ENCODE peak calls at places on chromosomes 12 and 14, in four cellular contexts. Q is sigmoid colon, S is GM23248, C is IMR-90. N is an unnamed sample.
A peak's percentile ranks its signal among the peaks of the same experiment; 100 is the strongest.

GRCh38 chr14:76676539-76676938 is 84.7 kb upstream of the VASH1 start:
- DNase-seq in S (no peak), Q (no peak), C (no peak), N (no peak)

GRCh38 chr14:104110491-104111209 is 25.1 kb downstream of the ASPG start:
- DNase-seq in Q (no peak), C (no peak), S (no peak), N (peak; percentile 22)

GRCh38 chr12:122023339-122024131 is 1.9 kb downstream of the BCL7A start:
- DNase-seq in C (peak; percentile 70), Q (peak; percentile 87), S (peak; percentile 87), N (peak; percentile 73)

GRCh38 chr12:107159384-107159900 is 66.1 kb upstream of the CRY1 start:
- DNase-seq in S (no peak), Q (no peak), C (no peak), N (no peak)

GRCh38 chr14:51653096-51653814 is 1.5 kb downstream of the FRMD6 start:
- DNase-seq in S (peak; percentile 78), C (peak; percentile 60), Q (no peak), N (no peak)

GRCh38 chr14:64663174-64663573 is 41.0 kb upstream of the PLEKHG3 start:
- DNase-seq in S (no peak), Q (no peak), C (peak; percentile 30), N (no peak)

GRCh38 chr14:91398707-91399106 is 18.9 kb downstream of the CCDC88C start:
- DNase-seq in S (no peak), C (no peak), Q (no peak), N (peak; percentile 66)

GRCh38 chr12:70559390-70559789 is 77.8 kb downstream of the PTPRB start:
- DNase-seq in C (no peak), Q (no peak), S (no peak), N (no peak)

GRCh38 chr12:12612403-12612802 is 727 bp downstream of the CREBL2 start:
- DNase-seq in C (peak; percentile 80), S (peak; percentile 73), Q (no peak), N (no peak)

GRCh38 chr14:89869606-89870005 is 84.9 kb downstream of the EFCAB11 start:
- DNase-seq in S (no peak), Q (no peak), C (no peak), N (no peak)

GRCh38 chr12:51269174-51270066 is 795 bp downstream of the SMAGP start:
- DNase-seq in Q (no peak), S (peak; percentile 63), C (no peak), N (peak; percentile 68)

GRCh38 chr12:74899031-74899829 is 310.4 kb downstream of the KCNC2 start:
- DNase-seq in C (no peak), S (peak; percentile 2), Q (no peak), N (no peak)

GRCh38 chr14:71143391-71144290 is 236.4 kb downstream of the PCNX1 start:
- DNase-seq in S (peak; percentile 77), Q (no peak), C (peak; percentile 80), N (no peak)

GRCh38 chr12:19744760-19745218 is 305.5 kb downstream of the AEBP2 start:
- DNase-seq in Q (no peak), C (peak; percentile 84), S (no peak), N (no peak)

GRCh38 chr12:15446798-15447197 is 124.5 kb downstream of the PTPRO start:
- DNase-seq in S (no peak), C (no peak), Q (no peak), N (no peak)

GRCh38 chr12:127162307-127162706 is 1104.7 kb upstream of the TMEM132C start:
- DNase-seq in Q (no peak), S (no peak), C (no peak), N (no peak)

GRCh38 chr12:3230758-3231375 is 153.7 kb downstream of the TSPAN9 start:
- DNase-seq in Q (no peak), S (no peak), C (no peak), N (no peak)

GRCh38 chr12:8035440-8036010 is 3.0 kb downstream of the FOXJ2 start:
- DNase-seq in Q (no peak), C (peak; percentile 57), S (peak; percentile 37), N (no peak)

GRCh38 chr12:1793426-1794210 is 26.7 kb upstream of the LRTM2 start:
- DNase-seq in C (no peak), S (no peak), Q (no peak), N (no peak)

DNA sequence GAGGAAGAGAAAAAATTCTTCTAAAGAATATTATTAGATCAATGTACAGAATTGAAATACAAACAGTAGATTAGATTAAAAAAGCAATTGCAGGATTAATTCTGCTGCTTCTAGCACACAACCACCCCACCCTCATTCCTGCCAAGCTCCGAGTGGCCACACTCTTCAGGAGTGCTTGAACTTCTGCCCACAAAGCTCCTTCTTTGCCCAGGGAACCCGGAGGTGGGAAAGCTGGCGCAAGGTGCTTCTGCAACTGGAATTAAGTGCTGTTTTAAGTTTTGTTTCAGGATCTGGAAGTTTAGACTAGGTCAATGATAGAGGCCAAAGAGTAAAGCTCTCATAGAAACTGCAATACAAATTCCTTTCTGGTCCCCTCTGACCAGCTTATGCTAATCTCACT is 94.1 kb upstream of the BMP4 start:
- DNase-seq in S (no peak), C (no peak), Q (no peak), N (no peak)
- H3K27me3 ChIP-seq in S (peaks cover 22% of the 10 kb centered on the region), C (peaks cover 5% of the 10 kb centered on the region), Q (no peaks in the 10 kb centered on the region), N (no peaks in the 10 kb centered on the region)

GRCh38 chr14:100900837-100901390 is 2.6 kb downstream of the RTL1 start:
- DNase-seq in Q (peak; percentile 66), S (peak; percentile 29), C (no peak), N (peak; percentile 83)
- H3K27me3 ChIP-seq in Q (peaks cover 49% of the 10 kb centered on the region), S (peaks cover 13% of the 10 kb centered on the region), C (peaks cover 15% of the 10 kb centered on the region), N (no peaks in the 10 kb centered on the region)

GRCh38 chr12:52506858-52507715 is 13.1 kb downstream of the KRT5 start:
- DNase-seq in Q (no peak), C (peak; percentile 65), S (peak; percentile 77), N (no peak)
- H3K27me3 ChIP-seq in Q (no peaks in the 10 kb centered on the region), C (peaks cover 7% of the 10 kb centered on the region), S (no peaks in the 10 kb centered on the region), N (peaks cover 4% of the 10 kb centered on the region)

GRCh38 chr12:123961585-123961984 is 11.0 kb downstream of the CCDC92 start:
- DNase-seq in S (no peak), C (no peak), Q (no peak), N (no peak)

GRCh38 chr12:123960029-123960428 is 12.6 kb downstream of the CCDC92 start:
- DNase-seq in S (no peak), Q (no peak), C (no peak), N (no peak)

GRCh38 chr12:123963829-123964228 is 8.8 kb downstream of the CCDC92 start:
- DNase-seq in C (no peak), S (no peak), Q (no peak), N (no peak)

GRCh38 chr12:123960856-123961255 is 11.8 kb downstream of the CCDC92 start:
- DNase-seq in C (no peak), Q (no peak), S (no peak), N (no peak)

GRCh38 chr12:123962530-123962929 is 10.1 kb downstream of the CCDC92 start:
- DNase-seq in Q (no peak), C (no peak), S (no peak), N (no peak)
- H3K27me3 ChIP-seq in Q (no peaks in the 10 kb centered on the region), C (no peaks in the 10 kb centered on the region), S (no peaks in the 10 kb centered on the region), N (no peaks in the 10 kb centered on the region)

GRCh38 chr14:92475451-92476187 is 38.0 kb upstream of the RIN3 start:
- DNase-seq in Q (peak; percentile 84), C (no peak), S (peak; percentile 43), N (no peak)

GRCh38 chr14:92473947-92474535 is 39.5 kb upstream of the RIN3 start:
- DNase-seq in Q (no peak), C (peak; percentile 16), S (peak; percentile 71), N (no peak)

GRCh38 chr14:92472860-92473259 is 40.7 kb upstream of the RIN3 start:
- DNase-seq in Q (no peak), C (no peak), S (peak; percentile 31), N (no peak)

GRCh38 chr14:92473261-92473946 is 40.2 kb upstream of the RIN3 start:
- DNase-seq in C (peak; percentile 75), Q (no peak), S (peak; percentile 91), N (no peak)

GRCh38 chr14:92475037-92475436 is 38.5 kb upstream of the RIN3 start:
- DNase-seq in C (no peak), S (no peak), Q (no peak), N (no peak)
- H3K27me3 ChIP-seq in C (no peaks in the 10 kb centered on the region), S (no peaks in the 10 kb centered on the region), Q (no peaks in the 10 kb centered on the region), N (no peaks in the 10 kb centered on the region)

DNA sequence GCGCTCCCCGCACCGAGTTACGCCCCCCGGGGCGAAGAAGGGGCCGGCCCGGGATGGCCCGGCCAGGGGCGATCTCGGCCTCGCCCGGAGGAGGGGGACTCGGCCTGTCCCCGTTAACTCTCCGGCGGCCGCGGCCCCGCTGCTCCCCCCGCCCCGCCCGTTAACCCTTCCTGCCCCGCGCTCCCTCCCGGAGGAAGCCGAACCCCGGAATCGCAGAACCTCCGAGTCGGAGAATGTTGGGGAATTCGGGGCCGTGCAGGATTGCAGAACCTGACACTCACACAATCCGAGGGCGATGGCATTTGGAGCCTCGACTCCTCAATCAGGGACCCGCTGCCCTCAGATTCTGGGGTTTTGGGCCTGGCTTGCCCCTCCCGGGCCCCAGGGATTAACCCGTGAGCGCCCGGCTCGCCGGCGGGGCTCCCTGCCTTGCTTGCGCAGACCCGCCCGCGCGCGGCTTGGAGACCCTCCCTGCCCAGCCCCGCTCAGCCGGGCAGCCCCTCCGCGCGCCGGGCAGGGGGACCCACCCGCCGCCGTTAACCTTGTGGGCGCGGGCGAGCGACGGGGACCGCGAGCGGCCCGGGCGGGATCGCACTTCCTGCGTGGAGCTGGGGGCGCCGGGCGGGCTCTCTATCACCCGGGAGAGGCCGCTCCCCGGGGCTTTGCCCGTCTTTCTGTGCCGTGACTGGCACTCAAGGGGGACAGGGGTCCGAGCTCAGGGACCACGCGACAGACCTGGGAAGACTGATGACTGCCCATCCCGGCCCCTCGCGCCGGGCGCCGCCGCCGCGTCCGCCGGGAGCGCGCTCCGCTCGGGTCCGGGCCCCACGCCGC is 18.8 kb downstream of the BEGAIN start:
- DNase-seq in Q (no peak), S (peak; percentile 33), C (no peak), N (no peak)
- H3K27me3 ChIP-seq in Q (peaks cover 58% of the 10 kb centered on the region), S (peaks cover 35% of the 10 kb centered on the region), C (peaks cover 87% of the 10 kb centered on the region), N (peaks cover 23% of the 10 kb centered on the region)

DNA sequence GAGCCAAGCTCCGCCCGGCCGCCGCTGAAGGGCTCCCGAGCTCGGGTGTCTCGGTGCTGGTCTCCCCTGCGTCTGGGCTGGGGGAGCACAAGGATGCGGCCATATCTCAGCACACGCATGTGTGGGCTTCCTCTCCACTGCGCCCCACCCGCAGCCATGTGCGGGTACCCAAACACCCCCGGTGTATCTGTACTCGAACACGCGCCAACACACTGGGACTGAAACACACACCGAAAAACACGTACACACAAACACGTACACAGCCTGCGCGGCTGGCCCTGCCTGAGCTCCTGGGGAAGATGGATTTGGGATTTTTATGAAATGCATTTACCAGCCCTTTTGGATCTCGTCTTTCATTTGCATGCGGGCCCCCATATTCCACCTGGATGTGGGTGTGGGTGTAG is 897 bp upstream of the TBX3 start:
- DNase-seq in Q (no peak), C (no peak), S (no peak), N (no peak)
- H3K27me3 ChIP-seq in Q (peaks cover 37% of the 10 kb centered on the region), C (no peaks in the 10 kb centered on the region), S (no peaks in the 10 kb centered on the region), N (no peaks in the 10 kb centered on the region)

GRCh38 chr14:63249112-63249511 is 44.9 kb downstream of the RHOJ start:
- DNase-seq in Q (no peak), C (peak; percentile 48), S (peak; percentile 26), N (no peak)
- H3K27me3 ChIP-seq in Q (no peaks in the 10 kb centered on the region), C (no peaks in the 10 kb centered on the region), S (no peaks in the 10 kb centered on the region), N (peaks cover 4% of the 10 kb centered on the region)

GRCh38 chr12:52825961-52826360 is 8.2 kb downstream of the KRT79 start:
- DNase-seq in S (no peak), Q (no peak), C (no peak), N (no peak)
- H3K27me3 ChIP-seq in S (no peaks in the 10 kb centered on the region), Q (no peaks in the 10 kb centered on the region), C (peaks cover 20% of the 10 kb centered on the region), N (peaks cover 12% of the 10 kb centered on the region)

N was measured in BE2C.